ENCODE peak calls at places on chromosomes 7 and 10, in four cellular contexts. Y is H1, J is heart right ventricle, A is lower lobe of right lung. D is an unnamed sample.

GRCh38 chr7:42055171-42055570 is 181.8 kb downstream of the GLI3 start:
- DNase-seq in Y (no peak), J (no peak), A (no peak), D (no peak)

GRCh38 chr7:41148521-41148951 is 554.4 kb downstream of the INHBA start:
- DNase-seq in A (no peak), J (no peak), Y (no peak), D (no peak)

GRCh38 chr10:29878492-29878891 is 180.9 kb downstream of the JCAD start:
- DNase-seq in Y (no peak), A (no peak), J (no peak), D (no peak)

GRCh38 chr10:112373912-112374338 is at the start of gene ACSL5:
- DNase-seq in Y (no peak), J (no peak), A (no peak), D (no peak)

GRCh38 chr7:149493366-149493765 is 4.2 kb downstream of the ZNF746 start:
- DNase-seq in Y (no peak), J (no peak), A (no peak), D (no peak)

GRCh38 chr7:24741691-24742639 is 15.3 kb downstream of the GSDME start:
- DNase-seq in A (no peak), J (no peak), Y (no peak), D (no peak)

GRCh38 chr7:66627151-66627681 is 1.5 kb upstream of the KCTD7 start:
- DNase-seq in A (no peak), J (no peak), Y (no peak), D (no peak)

GRCh38 chr7:17441557-17441956 is 143.1 kb downstream of the AHR start:
- DNase-seq in A (no peak), J (no peak), Y (no peak), D (no peak)

GRCh38 chr7:13727279-13727678 is 262.2 kb downstream of the ETV1 start:
- DNase-seq in J (no peak), Y (no peak), A (peak; percentile 60), D (no peak)

GRCh38 chr10:4383683-4384082 is 442.3 kb upstream of the AKR1E2 start:
- DNase-seq in A (no peak), Y (no peak), J (no peak), D (no peak)

GRCh38 chr7:84218681-84219080 is 24.1 kb upstream of the SEMA3A start:
- DNase-seq in J (no peak), Y (no peak), A (no peak), D (no peak)

GRCh38 chr7:106604303-106604918 is 56.5 kb downstream of the CCDC71L start:
- DNase-seq in J (no peak), A (no peak), Y (no peak), D (no peak)

GRCh38 chr10:98331888-98332287 is 63.9 kb upstream of the LOXL4 start:
- DNase-seq in J (no peak), A (no peak), Y (peak; percentile 46), D (peak; percentile 61)

GRCh38 chr10:114024876-114025609 is 18.6 kb upstream of the ADRB1 start:
- DNase-seq in A (no peak), J (no peak), Y (no peak), D (peak; percentile 32)

GRCh38 chr7:150965273-150965830 is 12.8 kb downstream of the KCNH2 start:
- DNase-seq in A (no peak), Y (no peak), J (no peak), D (no peak)

GRCh38 chr7:27364344-27364758 is 121.7 kb downstream of the EVX1 start:
- DNase-seq in J (peak; percentile 52), Y (no peak), A (no peak), D (no peak)

GRCh38 chr10:77030915-77031425 is 606.6 kb downstream of the KCNMA1 start:
- DNase-seq in A (no peak), J (no peak), Y (no peak), D (no peak)

GRCh38 chr10:23974886-23975830 is 233.8 kb upstream of the KIAA1217 start:
- DNase-seq in A (no peak), J (no peak), Y (no peak), D (no peak)

GRCh38 chr7:4749798-4750197 is 25.6 kb upstream of the AP5Z1 start:
- DNase-seq in Y (no peak), J (no peak), A (no peak), D (no peak)

GRCh38 chr7:147245274-147245673 is 1128.7 kb downstream of the CNTNAP2 start:
- DNase-seq in Y (peak; percentile 25), J (no peak), A (no peak), D (peak; percentile 51)

GRCh38 chr10:3139135-3139910 is 33.3 kb downstream of the PITRM1 start:
- DNase-seq in Y (no peak), A (no peak), J (no peak), D (peak; percentile 43)

GRCh38 chr7:84117304-84117703 is 77.3 kb downstream of the SEMA3A start:
- DNase-seq in A (no peak), J (no peak), Y (no peak), D (no peak)

GRCh38 chr7:155729847-155730246 is 82.4 kb downstream of the SHH start:
- DNase-seq in Y (no peak), J (no peak), A (no peak), D (no peak)

GRCh38 chr10:47190301-47190700 is 109.7 kb upstream of the GDF10 start:
- DNase-seq in Y (no peak), A (no peak), J (no peak), D (no peak)

GRCh38 chr10:121597504-121598241 is 571 bp downstream of the FGFR2 start:
- DNase-seq in A (no peak), Y (no peak), J (peak; percentile 16), D (peak; percentile 25)

GRCh38 chr10:61115874-61116273 is 171.9 kb upstream of the RHOBTB1 start:
- DNase-seq in A (no peak), J (no peak), Y (no peak), D (no peak)

GRCh38 chr7:88226886-88227516 is 7.2 kb upstream of the SRI start:
- DNase-seq in J (no peak), A (peak; percentile 78), Y (no peak), D (no peak)

DNA sequence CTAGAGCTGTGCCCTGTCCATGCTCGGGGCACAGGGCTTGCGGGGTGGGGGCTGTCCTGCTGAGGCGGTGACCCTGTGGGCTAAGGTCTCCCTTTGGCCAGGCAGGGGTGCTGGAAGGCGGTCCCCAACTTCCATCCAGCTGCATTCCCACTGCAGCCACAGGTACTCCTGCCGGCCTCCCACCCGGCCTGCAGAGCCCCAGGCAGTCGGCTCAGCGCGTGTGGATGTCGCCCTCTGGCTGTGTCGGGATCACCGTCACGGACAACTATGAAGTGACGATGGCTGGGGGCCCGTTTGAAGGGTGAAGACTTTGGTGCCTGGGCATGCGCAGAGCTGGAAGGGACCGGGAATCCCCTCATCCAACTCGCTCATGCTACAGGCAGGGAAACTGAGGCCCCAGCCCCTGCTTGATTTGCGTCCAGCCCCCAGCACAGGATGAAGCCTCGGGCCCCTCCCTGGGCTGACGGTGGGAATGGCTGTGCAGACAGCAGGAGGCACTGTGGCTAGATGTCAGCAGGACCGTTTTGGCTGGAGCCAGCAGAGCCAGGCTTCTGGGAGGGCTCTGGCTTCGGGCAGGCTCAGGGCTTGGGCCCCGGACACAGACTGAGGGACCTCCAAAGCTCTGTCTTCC is 2.3 kb upstream of the TMEM184A start:
- DNase-seq in J (peak; percentile 72), Y (no peak), A (peak; percentile 51), D (peak; percentile 69)
- TF ChIP-seq CTCF in J (peak; percentile 33), Y (peak; percentile 53), A (peak; percentile 20), D (peak; percentile 33)

DNA sequence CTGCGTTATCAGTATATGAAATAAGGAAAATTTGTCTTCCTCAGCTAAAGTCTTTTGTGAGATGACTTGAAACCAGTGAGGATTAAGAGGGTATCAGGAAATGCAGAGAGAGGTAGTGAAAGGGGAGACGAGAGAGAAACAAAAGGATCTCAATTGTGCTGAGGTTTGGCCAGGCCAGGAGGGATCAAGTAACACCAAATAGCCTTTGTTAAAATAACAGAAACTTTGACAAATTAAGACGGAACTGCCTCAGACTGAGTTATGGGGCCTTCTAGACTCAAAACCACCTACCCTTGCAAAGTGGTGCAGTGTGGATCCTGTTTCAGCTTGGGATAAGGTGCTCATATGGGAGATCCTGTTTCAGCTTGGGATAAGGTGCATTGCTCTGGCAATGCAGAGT is 263.1 kb downstream of the CREB5 start:
- DNase-seq in A (no peak), J (no peak), Y (no peak), D (no peak)
- H3K4me3 ChIP-seq in A (no peak overlapping the region), J (no peak overlapping the region), Y (no peak overlapping the region), D (no peak overlapping the region)

GRCh38 chr10:132481690-132482089 is 55.9 kb upstream of the INPP5A start:
- DNase-seq in A (peak; percentile 27), Y (no peak), J (no peak), D (no peak)
- H3K27ac ChIP-seq in A (peak overlapping the region; percentile 73), Y (no peak overlapping the region), J (peak overlapping the region; percentile 44), D (no peak overlapping the region)

GRCh38 chr7:137488038-137488437 is 144.5 kb upstream of the PTN start:
- DNase-seq in Y (no peak), J (no peak), A (no peak), D (no peak)
- TF ChIP-seq CTCF in Y (no peak), J (peak; percentile 16), A (no peak), D (no peak)